ENCODE peak calls at places on chromosomes 13 and 19, in four cellular contexts. F is K562, Y is H1, P is HepG2. N is an unnamed sample.

GRCh38 chr19:5827342-5827890 is 12.1 kb downstream of the FUT6 start:
- DNase-seq in F (no peak), P (no peak), Y (no peak), N (no peak)

GRCh38 chr13:26219726-26220125 is 2.4 kb downstream of the RNF6 start:
- DNase-seq in P (no peak), F (no peak), Y (no peak), N (no peak)

GRCh38 chr19:50331187-50332013 is 2.2 kb upstream of the KCNC3 start:
- DNase-seq in P (no peak), Y (no peak), F (no peak), N (no peak)

GRCh38 chr13:85819513-85819912 is 20.3 kb upstream of the SLITRK6 start:
- DNase-seq in Y (no peak), P (no peak), F (no peak), N (no peak)

GRCh38 chr19:9645466-9645865 is 24.4 kb upstream of the ZNF561 start:
- DNase-seq in F (peak), Y (no peak), P (no peak), N (no peak)

GRCh38 chr13:89982406-89983085 is 1364.9 kb upstream of the MIR17HG start:
- DNase-seq in Y (no peak), F (no peak), P (no peak), N (no peak)

GRCh38 chr13:32164622-32165268 is 133.2 kb downstream of the FRY start:
- DNase-seq in Y (peak), P (peak), F (peak), N (peak)

GRCh38 chr13:48506092-48506701 is 26.7 kb downstream of the RCBTB2 start:
- DNase-seq in Y (no peak), F (no peak), P (no peak), N (no peak)

GRCh38 chr19:32866564-32867265 is 2.9 kb downstream of the SLC7A9 start:
- DNase-seq in Y (no peak), P (no peak), F (no peak), N (no peak)

GRCh38 chr13:92483894-92484293 is 742.7 kb upstream of the GPC6 start:
- DNase-seq in F (no peak), P (no peak), Y (no peak), N (no peak)

GRCh38 chr13:98524793-98525192 is 52.1 kb downstream of the STK24 start:
- DNase-seq in F (no peak), P (no peak), Y (no peak), N (no peak)

GRCh38 chr13:23466144-23467002 is 32.9 kb upstream of the SACS start:
- DNase-seq in Y (no peak), F (peak), P (peak), N (peak)

GRCh38 chr19:6769006-6769637 is 1.9 kb upstream of the SH2D3A start:
- DNase-seq in Y (no peak), P (no peak), F (peak), N (no peak)

GRCh38 chr19:10552596-10553053 is 8.9 kb downstream of the ATG4D start:
- DNase-seq in Y (peak), P (no peak), F (peak), N (no peak)

GRCh38 chr19:50349277-50350057 is 16.0 kb downstream of the NAPSA start:
- DNase-seq in Y (no peak), F (no peak), P (peak), N (no peak)

GRCh38 chr13:33072282-33072681 is 56.1 kb downstream of the KL start:
- DNase-seq in F (no peak), P (no peak), Y (no peak), N (no peak)

GRCh38 chr13:32107474-32107873 is 75.9 kb downstream of the FRY start:
- DNase-seq in F (no peak), P (no peak), Y (no peak), N (no peak)

GRCh38 chr19:44882063-44882462 is 9.0 kb upstream of the TOMM40 start:
- DNase-seq in Y (no peak), F (no peak), P (no peak), N (no peak)

GRCh38 chr19:45564131-45564780 is 20.3 kb downstream of the OPA3 start:
- DNase-seq in F (no peak), Y (peak), P (no peak), N (no peak)

GRCh38 chr13:38582133-38582532 is 104.7 kb upstream of the FREM2 start:
- DNase-seq in P (peak), Y (no peak), F (peak), N (no peak)

GRCh38 chr13:20911037-20911436 is 8.5 kb upstream of the XPO4 start:
- DNase-seq in Y (no peak), P (no peak), F (no peak), N (no peak)

GRCh38 chr13:112931028-112931934 is 37.7 kb upstream of the MCF2L start:
- DNase-seq in F (peak), Y (peak), P (peak), N (no peak)

GRCh38 chr19:29544656-29545360 is 19.0 kb downstream of the VSTM2B start:
- DNase-seq in Y (no peak), P (no peak), F (no peak), N (no peak)

GRCh38 chr19:42099336-42099925 is 23.5 kb downstream of the ZNF574 start:
- DNase-seq in Y (no peak), F (no peak), P (no peak), N (no peak)

GRCh38 chr19:37691881-37692504 is 27.6 kb downstream of the ZNF607 start:
- DNase-seq in Y (peak), P (peak), F (peak), N (peak)

GRCh38 chr19:55617426-55617825 is 6.9 kb downstream of the ZNF784 start:
- DNase-seq in P (no peak), F (no peak), Y (no peak), N (no peak)

GRCh38 chr19:32407004-32407992 is 1.7 kb downstream of the DPY19L3 start:
- DNase-seq in Y (no peak), F (peak), P (peak), N (no peak)

GRCh38 chr13:59374720-59375119 is 789.0 kb downstream of the DIAPH3 start:
- DNase-seq in F (no peak), P (no peak), Y (no peak), N (no peak)

GRCh38 chr13:44879452-44880058 is 109.7 kb downstream of the NUFIP1 start:
- DNase-seq in F (no peak), P (no peak), Y (no peak), N (peak)

GRCh38 chr19:11598746-11599145 is 1.5 kb downstream of the ZNF627 start:
- DNase-seq in Y (no peak), P (no peak), F (no peak), N (no peak)

GRCh38 chr19:42528354-42529247 is at the start of gene CEACAM1:
- DNase-seq in F (peak), Y (no peak), P (peak), N (no peak)

GRCh38 chr19:45809643-45810159 is 5.4 kb downstream of the RSPH6A start:
- DNase-seq in Y (no peak), F (peak), P (no peak), N (no peak)

GRCh38 chr19:39137131-39137530 is 11.5 kb downstream of the PAK4 start:
- DNase-seq in P (no peak), Y (no peak), F (no peak), N (no peak)

GRCh38 chr19:58227964-58228583 is 640 bp upstream of the ZNF544 start:
- DNase-seq in P (no peak), Y (no peak), F (no peak), N (no peak)

GRCh38 chr13:47256618-47257017 is 359.8 kb upstream of the HTR2A start:
- DNase-seq in P (no peak), F (no peak), Y (no peak), N (no peak)

GRCh38 chr19:49430678-49431329 is 5.6 kb downstream of the GFY start:
- DNase-seq in Y (no peak), P (no peak), F (peak), N (no peak)

GRCh38 chr19:29843180-29844051 is 31.6 kb downstream of the CCNE1 start:
- DNase-seq in F (peak), P (no peak), Y (no peak), N (no peak)

DNA sequence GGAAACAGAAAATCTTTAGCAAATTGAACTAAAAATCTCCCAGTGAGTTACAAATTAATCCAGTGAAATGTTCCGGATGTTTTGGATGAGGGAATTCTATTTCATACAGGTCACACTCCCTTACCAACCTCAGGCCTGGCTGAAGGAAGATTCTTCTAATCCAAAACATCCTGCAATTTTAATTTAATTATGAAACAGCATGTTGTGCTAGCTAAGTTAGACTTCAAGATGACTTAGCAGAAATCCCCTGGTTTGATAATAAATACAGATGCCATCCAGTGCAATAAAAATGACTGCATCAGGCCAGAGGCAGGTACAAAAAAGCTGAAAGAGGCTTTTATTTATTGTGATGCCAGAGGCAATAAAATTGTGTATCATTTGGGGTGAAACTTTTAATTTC is 96.7 kb upstream of the CLDN10 start:
- DNase-seq in P (no peak), F (no peak), Y (no peak), N (no peak)
- TF ChIP-seq ATF2 in P (no peak), F (no peak), Y (no peak), N (no peak)

GRCh38 chr19:1233361-1233667 is 4.5 kb downstream of the CBARP start:
- DNase-seq in F (no peak), Y (no peak), P (no peak), N (no peak)
- H3K4me3 ChIP-seq in F (no peak), Y (no peak), P (no peak), N (no peak)

GRCh38 chr19:8335343-8336071 is 7.6 kb downstream of the KANK3 start:
- DNase-seq in F (peak), Y (no peak), P (no peak), N (no peak)

GRCh38 chr19:8337728-8338127 is 5.3 kb downstream of the KANK3 start:
- DNase-seq in F (no peak), Y (no peak), P (no peak), N (no peak)

GRCh38 chr19:8336665-8337064 is 6.4 kb downstream of the KANK3 start:
- DNase-seq in Y (no peak), F (no peak), P (no peak), N (no peak)

GRCh38 chr19:8334458-8335342 is 8.4 kb downstream of the KANK3 start:
- DNase-seq in F (peak), P (peak), Y (no peak), N (no peak)

GRCh38 chr19:8336072-8336569 is 6.9 kb downstream of the KANK3 start:
- DNase-seq in Y (no peak), P (no peak), F (peak), N (no peak)
- TF ChIP-seq EP300 in Y (no peak), P (no peak), F (no peak), N (no peak)

GRCh38 chr19:17948967-17949930 is 16.4 kb downstream of the CCDC124 start:
- DNase-seq in Y (no peak), P (no peak), F (no peak), N (no peak)
- TF ChIP-seq ATF2 in Y (no peak), P (no peak), F (no peak), N (no peak)